ENCODE peak calls at places on chromosome 11, in four cellular contexts. P is GM12891, J is K562, Z is GM12878. U is an unnamed sample.

GRCh38 chr11:113048820-113049555 is 87.8 kb downstream of the NCAM1 start:
- DNase-seq in P (no peak), J (no peak), Z (no peak), U (no peak)

GRCh38 chr11:64348611-64349387 is 8.8 kb downstream of the CCDC88B start:
- DNase-seq in P (no peak), J (no peak), Z (no peak), U (no peak)

GRCh38 chr11:17743026-17743807 is 8.6 kb downstream of the KCNC1 start:
- DNase-seq in P (no peak), J (no peak), Z (no peak), U (no peak)

GRCh38 chr11:95503047-95503446 is 272.0 kb upstream of the SESN3 start:
- DNase-seq in P (no peak), J (no peak), Z (no peak), U (no peak)

GRCh38 chr11:113974741-113975470 is at the start of gene HTR3A:
- DNase-seq in P (no peak), J (peak), Z (no peak), U (no peak)

GRCh38 chr11:95559899-95560298 is 229.7 kb downstream of the FAM76B start:
- DNase-seq in P (no peak), J (no peak), Z (no peak), U (no peak)

GRCh38 chr11:125886997-125887372 is 483 bp upstream of the HYLS1 start:
- DNase-seq in P (peak), J (no peak), Z (no peak), U (no peak)

GRCh38 chr11:101974255-101974654 is 57.9 kb upstream of the ANGPTL5 start:
- DNase-seq in P (no peak), J (no peak), Z (no peak), U (no peak)

GRCh38 chr11:130085671-130086070 is 16.0 kb downstream of the APLP2 start:
- DNase-seq in P (no peak), J (no peak), Z (no peak), U (no peak)

GRCh38 chr11:116694017-116694725 is 78.6 kb downstream of the BUD13 start:
- DNase-seq in P (no peak), J (no peak), Z (no peak), U (no peak)

GRCh38 chr11:124538019-124538418 is 5.4 kb downstream of the OR8B12 start:
- DNase-seq in P (no peak), J (peak), Z (no peak), U (no peak)

GRCh38 chr11:6251990-6252473 is 7.6 kb upstream of the CCKBR start:
- DNase-seq in P (no peak), J (peak), Z (no peak), U (no peak)

GRCh38 chr11:90587896-90588295 is 365.0 kb upstream of the CHORDC1 start:
- DNase-seq in P (no peak), J (no peak), Z (no peak), U (no peak)

GRCh38 chr11:117281159-117281558 is 10.0 kb upstream of the BACE1-AS start:
- DNase-seq in P (no peak), J (no peak), Z (no peak), U (no peak)

GRCh38 chr11:107915229-107915628 is 13.0 kb upstream of the RAB39A start:
- DNase-seq in P (no peak), J (no peak), Z (no peak), U (no peak)

GRCh38 chr11:43988040-43988793 is 45.8 kb downstream of the C11orf96 start:
- DNase-seq in P (no peak), J (peak), Z (no peak), U (no peak)

GRCh38 chr11:82494988-82495432 is 238.7 kb downstream of the FAM181B start:
- DNase-seq in P (no peak), J (no peak), Z (no peak), U (peak)

GRCh38 chr11:78364128-78364751 is 53.4 kb downstream of the GAB2 start:
- DNase-seq in P (no peak), J (no peak), Z (no peak), U (no peak)

GRCh38 chr11:11894486-11894885 is 52.7 kb downstream of the USP47 start:
- DNase-seq in P (no peak), J (no peak), Z (no peak), U (no peak)

GRCh38 chr11:111045874-111046273 is 199.7 kb upstream of the POU2AF2 start:
- DNase-seq in P (no peak), J (no peak), Z (no peak), U (no peak)

GRCh38 chr11:13781153-13781552 is 112.7 kb downstream of the FAR1 start:
- DNase-seq in P (no peak), J (no peak), Z (no peak), U (no peak)

GRCh38 chr11:12392672-12393071 is 15.3 kb downstream of the PARVA start:
- DNase-seq in P (no peak), J (no peak), Z (no peak), U (no peak)

GRCh38 chr11:76392889-76393288 is 11.8 kb downstream of the GVQW3 start:
- DNase-seq in P (no peak), J (no peak), Z (no peak), U (no peak)

GRCh38 chr11:59187587-59187986 is 15.7 kb downstream of the DTX4 start:
- DNase-seq in P (no peak), J (no peak), Z (no peak), U (peak)

GRCh38 chr11:73217131-73217809 is 811 bp upstream of the P2RY2 start:
- DNase-seq in P (no peak), J (peak), Z (no peak), U (peak)

GRCh38 chr11:86152006-86152862 is 83.3 kb upstream of the PICALM start:
- DNase-seq in P (no peak), J (no peak), Z (no peak), U (no peak)

GRCh38 chr11:68773521-68774187 is 22.3 kb upstream of the TESMIN start:
- DNase-seq in P (no peak), J (no peak), Z (no peak), U (no peak)

GRCh38 chr11:122097419-122098001 is 18.5 kb downstream of the BLID start:
- DNase-seq in P (no peak), J (no peak), Z (no peak), U (no peak)

GRCh38 chr11:45919806-45920530 is 2.3 kb upstream of the PEX16 start:
- DNase-seq in P (no peak), J (no peak), Z (no peak), U (no peak)

GRCh38 chr11:113431746-113432145 is 43.5 kb downstream of the DRD2 start:
- DNase-seq in P (no peak), J (no peak), Z (no peak), U (no peak)

GRCh38 chr11:128548655-128549255 is 38.6 kb downstream of the ETS1 start:
- DNase-seq in P (no peak), J (no peak), Z (no peak), U (no peak)

GRCh38 chr11:116680349-116681125 is 92.2 kb downstream of the BUD13 start:
- DNase-seq in P (no peak), J (no peak), Z (no peak), U (no peak)

GRCh38 chr11:47271961-47272661 is 2.2 kb downstream of the MADD start:
- DNase-seq in P (no peak), J (no peak), Z (no peak), U (peak)

GRCh38 chr11:17978553-17979287 is 34.1 kb downstream of the SERGEF start:
- DNase-seq in P (peak), J (peak), Z (no peak), U (no peak)

GRCh38 chr11:130418756-130419155 is 9.7 kb downstream of the ADAMTS8 start:
- DNase-seq in P (no peak), J (no peak), Z (no peak), U (no peak)

GRCh38 chr11:46203746-46204145 is 73.7 kb upstream of the CREB3L1 start:
- DNase-seq in P (no peak), J (no peak), Z (no peak), U (no peak)

GRCh38 chr11:85086511-85087284 is 540.4 kb downstream of the DLG2 start:
- DNase-seq in P (no peak), J (no peak), Z (no peak), U (no peak)

GRCh38 chr11:66328307-66329144 is 7.7 kb downstream of the RIN1 start:
- DNase-seq in P (peak), J (peak), Z (no peak), U (peak)
- TF ChIP-seq SPI1 in P (no peak), J (no peak), Z (no peak), U (no peak)

DNA sequence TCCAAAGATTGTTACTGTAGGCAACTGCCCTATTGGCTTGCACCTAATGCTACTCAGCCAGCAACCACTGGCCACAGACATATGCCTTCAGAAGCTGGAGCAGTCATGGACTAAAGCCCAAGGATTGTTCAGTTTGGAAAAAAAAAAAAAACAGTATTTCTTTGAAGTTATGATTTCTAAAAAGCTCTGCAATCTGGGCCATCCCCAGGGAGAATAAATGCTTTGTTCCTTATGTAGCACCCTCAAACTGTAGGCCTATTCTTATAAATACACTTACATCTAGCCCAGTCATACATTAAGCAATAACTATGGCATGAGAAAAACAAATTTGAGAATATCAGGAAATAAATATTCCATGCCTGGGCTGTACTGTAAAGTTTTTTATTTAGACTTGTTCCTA is 2190.6 kb upstream of the RAG2 start:
- DNase-seq in P (no peak), J (no peak), Z (no peak), U (no peak)
- TF ChIP-seq SPI1 in P (no peak), J (no peak), Z (no peak), U (no peak)

GRCh38 chr11:57920971-57921370 is 102.7 kb upstream of the OR9Q1 start:
- DNase-seq in P (no peak), J (no peak), Z (no peak), U (no peak)
- TF ChIP-seq SPI1 in P (no peak), J (no peak), Z (no peak), U (no peak)

GRCh38 chr11:21142007-21142406 is 472.6 kb downstream of the NELL1 start:
- DNase-seq in P (no peak), J (no peak), Z (no peak), U (no peak)

DNA sequence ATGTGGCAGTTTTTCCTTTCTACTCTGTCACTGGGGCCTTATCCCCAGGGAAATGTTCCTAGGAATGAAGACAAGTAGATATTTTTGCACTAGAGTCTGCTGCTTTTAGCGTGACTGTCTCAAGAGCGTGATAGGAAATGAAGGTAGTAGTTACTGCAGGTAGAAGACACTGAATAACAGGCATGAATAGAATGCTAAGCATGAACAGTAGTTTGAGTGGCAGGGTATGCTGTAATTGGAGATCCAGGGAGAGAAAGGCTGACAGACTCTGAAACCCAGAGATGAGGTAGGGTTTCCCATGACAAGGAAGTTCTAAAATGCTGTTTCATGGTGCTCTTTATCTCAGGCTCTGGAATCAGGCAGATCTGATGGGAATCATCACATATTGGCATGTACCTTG is 475.2 kb downstream of the NELL1 start:
- DNase-seq in P (no peak), J (no peak), Z (no peak), U (no peak)
- TF ChIP-seq SPI1 in P (no peak), J (no peak), Z (no peak), U (no peak)

GRCh38 chr11:469684-470667 is 19.9 kb downstream of the PTDSS2 start:
- DNase-seq in P (no peak), J (no peak), Z (no peak), U (no peak)
- TF ChIP-seq SPI1 in P (no peak), J (no peak), Z (no peak), U (no peak)